ENCODE peak calls at places on chromosome 17, in seven cellular contexts. One of them, this sample, is unnamed.

GRCh38 chr17:30378191-30378796 is 433 bp upstream of the CPD start:
- DNase-seq in HAP-1: peak; percentile 17
- DNase-seq in AG08396: peak; percentile 22
- DNase-seq in heart left ventricle: peak; percentile 38
- DNase-seq in body of pancreas: peak; percentile 30
- DNase-seq in nucleus accumbens: peak; percentile 52
- DNase-seq in dorsolateral prefrontal cortex: peak; percentile 62
- DNase-seq in this sample: no peak

GRCh38 chr17:7191571-7192270 is 12.6 kb upstream of the ASGR1 start:
- DNase-seq in heart left ventricle: no peak
- DNase-seq in dorsolateral prefrontal cortex: peak; percentile 74
- DNase-seq in HAP-1: peak; percentile 74
- DNase-seq in AG08396: peak; percentile 75
- DNase-seq in body of pancreas: peak; percentile 47
- DNase-seq in nucleus accumbens: peak; percentile 59
- DNase-seq in this sample: peak; percentile 73

GRCh38 chr17:76497979-76498885 is 3.0 kb downstream of the RHBDF2 start:
- DNase-seq in heart left ventricle: peak; percentile 87
- DNase-seq in dorsolateral prefrontal cortex: peak; percentile 75
- DNase-seq in body of pancreas: peak; percentile 90
- DNase-seq in nucleus accumbens: peak; percentile 72
- DNase-seq in HAP-1: peak; percentile 26
- DNase-seq in AG08396: peak; percentile 84
- DNase-seq in this sample: no peak

GRCh38 chr17:43945074-43945824 is 3.0 kb upstream of the PPY start:
- DNase-seq in heart left ventricle: no peak
- DNase-seq in body of pancreas: no peak
- DNase-seq in HAP-1: peak; percentile 32
- DNase-seq in dorsolateral prefrontal cortex: no peak
- DNase-seq in nucleus accumbens: no peak
- DNase-seq in AG08396: no peak
- DNase-seq in this sample: no peak

GRCh38 chr17:32305049-32305448 is 36.9 kb downstream of the C17orf75 start:
- DNase-seq in HAP-1: no peak
- DNase-seq in heart left ventricle: no peak
- DNase-seq in body of pancreas: no peak
- DNase-seq in nucleus accumbens: no peak
- DNase-seq in AG08396: no peak
- DNase-seq in dorsolateral prefrontal cortex: no peak
- DNase-seq in this sample: no peak

GRCh38 chr17:28493467-28493866 is 12.7 kb upstream of the FOXN1 start:
- DNase-seq in body of pancreas: no peak
- DNase-seq in nucleus accumbens: no peak
- DNase-seq in AG08396: peak; percentile 72
- DNase-seq in dorsolateral prefrontal cortex: no peak
- DNase-seq in HAP-1: no peak
- DNase-seq in heart left ventricle: no peak
- DNase-seq in this sample: no peak

GRCh38 chr17:29207986-29208385 is 27.8 kb upstream of the MYO18A start:
- DNase-seq in HAP-1: no peak
- DNase-seq in AG08396: no peak
- DNase-seq in body of pancreas: no peak
- DNase-seq in nucleus accumbens: no peak
- DNase-seq in dorsolateral prefrontal cortex: no peak
- DNase-seq in heart left ventricle: no peak
- DNase-seq in this sample: no peak

GRCh38 chr17:3603870-3604259 is 5.3 kb downstream of the TRPV1 start:
- DNase-seq in dorsolateral prefrontal cortex: no peak
- DNase-seq in heart left ventricle: no peak
- DNase-seq in AG08396: no peak
- DNase-seq in HAP-1: no peak
- DNase-seq in nucleus accumbens: no peak
- DNase-seq in body of pancreas: no peak
- DNase-seq in this sample: no peak

GRCh38 chr17:50858486-50859225 is 7.5 kb downstream of the TOB1 start:
- DNase-seq in HAP-1: no peak
- DNase-seq in dorsolateral prefrontal cortex: no peak
- DNase-seq in body of pancreas: no peak
- DNase-seq in AG08396: no peak
- DNase-seq in nucleus accumbens: no peak
- DNase-seq in heart left ventricle: no peak
- DNase-seq in this sample: no peak

GRCh38 chr17:78359216-78359935 is 501 bp downstream of the SOCS3 start:
- DNase-seq in AG08396: peak; percentile 66
- DNase-seq in nucleus accumbens: no peak
- DNase-seq in dorsolateral prefrontal cortex: no peak
- DNase-seq in heart left ventricle: peak; percentile 58
- DNase-seq in HAP-1: peak; percentile 44
- DNase-seq in body of pancreas: no peak
- DNase-seq in this sample: no peak

GRCh38 chr17:65433592-65433991 is 127.9 kb downstream of the AXIN2 start:
- DNase-seq in heart left ventricle: no peak
- DNase-seq in AG08396: no peak
- DNase-seq in HAP-1: no peak
- DNase-seq in body of pancreas: no peak
- DNase-seq in nucleus accumbens: no peak
- DNase-seq in dorsolateral prefrontal cortex: no peak
- DNase-seq in this sample: no peak

GRCh38 chr17:79948406-79948917 is 87.2 kb downstream of the TBC1D16 start:
- DNase-seq in AG08396: no peak
- DNase-seq in body of pancreas: peak; percentile 3
- DNase-seq in dorsolateral prefrontal cortex: no peak
- DNase-seq in HAP-1: peak; percentile 5
- DNase-seq in heart left ventricle: no peak
- DNase-seq in nucleus accumbens: no peak
- DNase-seq in this sample: no peak

GRCh38 chr17:78253946-78254672 is 22.7 kb downstream of the TMEM235 start:
- DNase-seq in AG08396: peak; percentile 97
- DNase-seq in HAP-1: peak; percentile 92
- DNase-seq in dorsolateral prefrontal cortex: peak; percentile 93
- DNase-seq in nucleus accumbens: peak; percentile 89
- DNase-seq in heart left ventricle: peak; percentile 88
- DNase-seq in body of pancreas: peak; percentile 88
- DNase-seq in this sample: peak; percentile 90

GRCh38 chr17:16468428-16468992 is 23.5 kb downstream of the LRRC75A start:
- DNase-seq in nucleus accumbens: no peak
- DNase-seq in AG08396: no peak
- DNase-seq in dorsolateral prefrontal cortex: no peak
- DNase-seq in heart left ventricle: no peak
- DNase-seq in body of pancreas: no peak
- DNase-seq in HAP-1: no peak
- DNase-seq in this sample: no peak

GRCh38 chr17:4584125-4584834 is at the start of gene SMTNL2:
- DNase-seq in HAP-1: peak; percentile 83
- DNase-seq in body of pancreas: no peak
- DNase-seq in heart left ventricle: no peak
- DNase-seq in dorsolateral prefrontal cortex: no peak
- DNase-seq in nucleus accumbens: no peak
- DNase-seq in AG08396: no peak
- DNase-seq in this sample: no peak

GRCh38 chr17:75603123-75603522 is 15.5 kb downstream of the MYO15B start:
- DNase-seq in heart left ventricle: no peak
- DNase-seq in body of pancreas: no peak
- DNase-seq in HAP-1: no peak
- DNase-seq in AG08396: no peak
- DNase-seq in nucleus accumbens: no peak
- DNase-seq in dorsolateral prefrontal cortex: no peak
- DNase-seq in this sample: no peak

GRCh38 chr17:74042744-74043486 is 160.6 kb upstream of the RPL38 start:
- DNase-seq in AG08396: peak; percentile 63
- DNase-seq in heart left ventricle: no peak
- DNase-seq in HAP-1: no peak
- DNase-seq in nucleus accumbens: peak; percentile 61
- DNase-seq in body of pancreas: no peak
- DNase-seq in dorsolateral prefrontal cortex: peak; percentile 72
- DNase-seq in this sample: no peak

GRCh38 chr17:82477934-82478333 is 19.4 kb downstream of the NARF start:
- DNase-seq in AG08396: no peak
- DNase-seq in nucleus accumbens: no peak
- DNase-seq in dorsolateral prefrontal cortex: no peak
- DNase-seq in heart left ventricle: no peak
- DNase-seq in body of pancreas: no peak
- DNase-seq in HAP-1: no peak
- DNase-seq in this sample: no peak

GRCh38 chr17:39597372-39598046 is 10.2 kb downstream of the NEUROD2 start:
- DNase-seq in dorsolateral prefrontal cortex: no peak
- DNase-seq in AG08396: no peak
- DNase-seq in body of pancreas: no peak
- DNase-seq in heart left ventricle: no peak
- DNase-seq in HAP-1: no peak
- DNase-seq in nucleus accumbens: no peak
- DNase-seq in this sample: no peak